ENCODE peak calls at places on chromosomes 6 and 20, in ten cellular contexts. One of them, this sample, is unnamed.

GRCh38 chr20:8330785-8331699 is 199.0 kb downstream of the PLCB1 start:
- DNase-seq in DMS 273 treated with DMSO at 0.1 percent for 48 hours: no peak
- DNase-seq in activated effector memory CD4-positive, alpha-beta T cell treated with anti-CD3 and anti-CD28 coated beads, Interleukin-2, amount 50 U/mL, for 16 hours: no peak
- DNase-seq in tibial nerve: no peak
- DNase-seq in chondrocyte: no peak
- DNase-seq in NCI-H1092: no peak
- DNase-seq in body of pancreas: no peak
- DNase-seq in Right ventricle myocardium superior: no peak
- DNase-seq in HEK293T: no peak
- DNase-seq in cardiac muscle cell: peak
- DNase-seq in this sample: no peak

GRCh38 chr6:170250981-170251775 is 39.7 kb downstream of the DLL1 start:
- DNase-seq in DMS 273 treated with DMSO at 0.1 percent for 48 hours: no peak
- DNase-seq in activated effector memory CD4-positive, alpha-beta T cell treated with anti-CD3 and anti-CD28 coated beads, Interleukin-2, amount 50 U/mL, for 16 hours: no peak
- DNase-seq in tibial nerve: no peak
- DNase-seq in chondrocyte: no peak
- DNase-seq in NCI-H1092: no peak
- DNase-seq in body of pancreas: no peak
- DNase-seq in Right ventricle myocardium superior: no peak
- DNase-seq in HEK293T: no peak
- DNase-seq in cardiac muscle cell: no peak
- DNase-seq in this sample: no peak

GRCh38 chr20:42530855-42531674 is 658.6 kb downstream of the PTPRT start:
- DNase-seq in DMS 273 treated with DMSO at 0.1 percent for 48 hours: peak
- DNase-seq in activated effector memory CD4-positive, alpha-beta T cell treated with anti-CD3 and anti-CD28 coated beads, Interleukin-2, amount 50 U/mL, for 16 hours: no peak
- DNase-seq in tibial nerve: no peak
- DNase-seq in chondrocyte: no peak
- DNase-seq in NCI-H1092: peak
- DNase-seq in body of pancreas: peak
- DNase-seq in Right ventricle myocardium superior: no peak
- DNase-seq in HEK293T: peak
- DNase-seq in cardiac muscle cell: peak
- DNase-seq in this sample: no peak

GRCh38 chr6:143982968-143983367 is 25.1 kb downstream of the PLAGL1 start:
- DNase-seq in DMS 273 treated with DMSO at 0.1 percent for 48 hours: no peak
- DNase-seq in activated effector memory CD4-positive, alpha-beta T cell treated with anti-CD3 and anti-CD28 coated beads, Interleukin-2, amount 50 U/mL, for 16 hours: no peak
- DNase-seq in tibial nerve: no peak
- DNase-seq in chondrocyte: no peak
- DNase-seq in NCI-H1092: no peak
- DNase-seq in body of pancreas: no peak
- DNase-seq in Right ventricle myocardium superior: no peak
- DNase-seq in HEK293T: no peak
- DNase-seq in cardiac muscle cell: no peak
- DNase-seq in this sample: no peak

GRCh38 chr6:168198302-168199180 is 119.5 kb upstream of the FRMD1 start:
- DNase-seq in DMS 273 treated with DMSO at 0.1 percent for 48 hours: no peak
- DNase-seq in activated effector memory CD4-positive, alpha-beta T cell treated with anti-CD3 and anti-CD28 coated beads, Interleukin-2, amount 50 U/mL, for 16 hours: no peak
- DNase-seq in tibial nerve: no peak
- DNase-seq in chondrocyte: peak
- DNase-seq in NCI-H1092: no peak
- DNase-seq in body of pancreas: no peak
- DNase-seq in Right ventricle myocardium superior: no peak
- DNase-seq in HEK293T: no peak
- DNase-seq in cardiac muscle cell: no peak
- DNase-seq in this sample: no peak

GRCh38 chr6:132952468-132952867 is 138.1 kb downstream of the RPS12 start:
- DNase-seq in DMS 273 treated with DMSO at 0.1 percent for 48 hours: no peak
- DNase-seq in activated effector memory CD4-positive, alpha-beta T cell treated with anti-CD3 and anti-CD28 coated beads, Interleukin-2, amount 50 U/mL, for 16 hours: no peak
- DNase-seq in tibial nerve: no peak
- DNase-seq in chondrocyte: no peak
- DNase-seq in NCI-H1092: no peak
- DNase-seq in body of pancreas: no peak
- DNase-seq in Right ventricle myocardium superior: no peak
- DNase-seq in HEK293T: no peak
- DNase-seq in cardiac muscle cell: no peak
- DNase-seq in this sample: no peak

GRCh38 chr6:34235605-34236422 is 859 bp upstream of the HMGA1 start:
- DNase-seq in DMS 273 treated with DMSO at 0.1 percent for 48 hours: no peak
- DNase-seq in activated effector memory CD4-positive, alpha-beta T cell treated with anti-CD3 and anti-CD28 coated beads, Interleukin-2, amount 50 U/mL, for 16 hours: peak
- DNase-seq in tibial nerve: no peak
- DNase-seq in chondrocyte: peak
- DNase-seq in NCI-H1092: no peak
- DNase-seq in body of pancreas: peak
- DNase-seq in Right ventricle myocardium superior: peak
- DNase-seq in HEK293T: no peak
- DNase-seq in cardiac muscle cell: peak
- DNase-seq in this sample: peak

GRCh38 chr20:46629341-46629740 is 21.9 kb downstream of the SLC13A3 start:
- DNase-seq in DMS 273 treated with DMSO at 0.1 percent for 48 hours: no peak
- DNase-seq in activated effector memory CD4-positive, alpha-beta T cell treated with anti-CD3 and anti-CD28 coated beads, Interleukin-2, amount 50 U/mL, for 16 hours: no peak
- DNase-seq in tibial nerve: no peak
- DNase-seq in chondrocyte: no peak
- DNase-seq in NCI-H1092: no peak
- DNase-seq in body of pancreas: no peak
- DNase-seq in Right ventricle myocardium superior: no peak
- DNase-seq in HEK293T: no peak
- DNase-seq in cardiac muscle cell: no peak
- DNase-seq in this sample: no peak

GRCh38 chr20:32743237-32744112 is at the start of gene COMMD7:
- DNase-seq in DMS 273 treated with DMSO at 0.1 percent for 48 hours: no peak
- DNase-seq in activated effector memory CD4-positive, alpha-beta T cell treated with anti-CD3 and anti-CD28 coated beads, Interleukin-2, amount 50 U/mL, for 16 hours: peak
- DNase-seq in tibial nerve: no peak
- DNase-seq in chondrocyte: no peak
- DNase-seq in NCI-H1092: no peak
- DNase-seq in body of pancreas: peak
- DNase-seq in Right ventricle myocardium superior: peak
- DNase-seq in HEK293T: peak
- DNase-seq in cardiac muscle cell: peak
- DNase-seq in this sample: peak

This sample was measured in left colon.